ENCODE peak calls at places on chromosome 5, in five cellular contexts. V, J, T, M and U are unnamed samples.

GRCh38 chr5:153670081-153670480 is 179.6 kb downstream of the GRIA1 start:
- DNase-seq in V (no peak), J (no peak), T (no peak), M (no peak), U (no peak)

GRCh38 chr5:92543246-92543645 is 1037.8 kb downstream of the NR2F1-AS1 start:
- DNase-seq in V (no peak), J (no peak), T (no peak), M (peak; percentile 20), U (no peak)

GRCh38 chr5:171858303-171858702 is 72.7 kb downstream of the SMIM23 start:
- DNase-seq in V (no peak), J (no peak), T (no peak), M (no peak), U (no peak)

GRCh38 chr5:81232449-81233079 is 558 bp upstream of the CKMT2 start:
- DNase-seq in V (no peak), J (no peak), T (no peak), M (no peak), U (no peak)

GRCh38 chr5:102958481-102959011 is 161.4 kb downstream of the GIN1 start:
- DNase-seq in V (no peak), J (no peak), T (peak; percentile 41), M (no peak), U (no peak)

GRCh38 chr5:157744055-157745011 is 821 bp downstream of the LSM11 start:
- DNase-seq in V (peak; percentile 64), J (no peak), T (peak; percentile 6), M (no peak), U (no peak)

GRCh38 chr5:151037561-151038291 is 17.3 kb downstream of the GPX3 start:
- DNase-seq in V (no peak), J (no peak), T (no peak), M (peak; percentile 26), U (no peak)

GRCh38 chr5:160173-160510 is 31.2 kb upstream of the LRRC14B start:
- DNase-seq in V (no peak), J (no peak), T (no peak), M (peak; percentile 36), U (no peak)

GRCh38 chr5:72608297-72608696 is 101.1 kb upstream of the ZNF366 start:
- DNase-seq in V (no peak), J (peak; percentile 33), T (no peak), M (peak; percentile 37), U (peak; percentile 49)

GRCh38 chr5:21145376-21145775 is 1157.4 kb upstream of the CDH18 start:
- DNase-seq in V (no peak), J (no peak), T (no peak), M (no peak), U (no peak)